ENCODE peak calls at places on chromosomes 12 and 14, in six cellular contexts. V, M, A, L, Z and B are unnamed samples. For H3K4me1, the result is how much of the 10 kb centered on the place peaks cover.

GRCh38 chr12:100024974-100025555 is 40.3 kb upstream of the ANKS1B start:
- DNase-seq in V (no peak), M (no peak), A (no peak), Z (no peak), L (no peak), B (no peak)

GRCh38 chr12:67910360-67911292 is 78.6 kb upstream of the IFNG-AS1 start:
- DNase-seq in M (no peak), A (no peak), Z (peak), V (peak), L (no peak), B (no peak)

GRCh38 chr14:35883677-35884293 is 57.6 kb downstream of the BRMS1L start:
- DNase-seq in A (peak), L (no peak), V (peak), Z (peak), M (no peak), B (peak)

GRCh38 chr12:111643428-111643826 is 42.3 kb downstream of the BRAP start:
- DNase-seq in Z (peak), M (peak), A (peak), L (no peak), V (peak), B (no peak)

GRCh38 chr14:87133073-87133815 is 859.7 kb downstream of the GALC start:
- DNase-seq in V (peak), A (no peak), Z (no peak), L (no peak), M (no peak), B (no peak)

GRCh38 chr12:33977887-33978286 is 44.4 kb upstream of the ALG10 start:
- DNase-seq in V (no peak), L (no peak), M (no peak), A (no peak), Z (no peak), B (no peak)

GRCh38 chr14:54976316-54976715 is 50.6 kb downstream of the WDHD1 start:
- DNase-seq in M (no peak), V (peak), L (no peak), A (no peak), Z (peak), B (no peak)

GRCh38 chr12:52580496-52580895 is 6.9 kb upstream of the KRT74 start:
- DNase-seq in V (no peak), Z (no peak), M (no peak), L (no peak), A (no peak), B (no peak)

GRCh38 chr14:76293923-76294322 is 82.0 kb upstream of the ESRRB start:
- DNase-seq in L (no peak), A (peak), V (no peak), Z (no peak), M (peak), B (no peak)

GRCh38 chr14:52328286-52328685 is 14.2 kb downstream of the PTGER2 start:
- DNase-seq in V (peak), A (no peak), M (no peak), L (no peak), Z (peak), B (no peak)

GRCh38 chr14:104445832-104446381 is 133.7 kb upstream of the C14orf180 start:
- DNase-seq in L (no peak), Z (no peak), M (no peak), A (no peak), V (no peak), B (no peak)

GRCh38 chr12:87253157-87253556 is 776.0 kb downstream of the C12orf50 start:
- DNase-seq in Z (peak), V (peak), A (peak), L (no peak), M (peak), B (no peak)

GRCh38 chr12:127145543-127145928 is 1121.4 kb upstream of the TMEM132C start:
- DNase-seq in V (no peak), M (no peak), A (no peak), Z (no peak), L (no peak), B (no peak)

GRCh38 chr14:103522028-103522581 is 525 bp downstream of the CKB start:
- DNase-seq in A (no peak), Z (no peak), L (peak), M (peak), V (no peak), B (no peak)

GRCh38 chr12:49933793-49934192 is 16.7 kb upstream of the AQP2 start:
- DNase-seq in L (no peak), A (no peak), M (no peak), V (peak), Z (peak), B (no peak)

GRCh38 chr12:106585237-106585834 is 2.5 kb downstream of the RFX4 start:
- DNase-seq in V (no peak), A (no peak), L (no peak), Z (no peak), M (no peak), B (no peak)

GRCh38 chr12:5689773-5690172 is 255.3 kb downstream of the ANO2 start:
- DNase-seq in A (no peak), M (no peak), V (no peak), L (no peak), Z (no peak), B (no peak)

GRCh38 chr12:6949063-6949594 is 2.0 kb upstream of the PTPN6 start:
- DNase-seq in V (no peak), A (no peak), L (peak), Z (no peak), M (peak), B (peak)

GRCh38 chr12:47267571-47267970 is 187.8 kb upstream of the AMIGO2 start:
- DNase-seq in Z (no peak), A (no peak), M (no peak), L (no peak), V (peak), B (no peak)

GRCh38 chr12:25924535-25925001 is 33.9 kb upstream of the RASSF8 start:
- DNase-seq in Z (no peak), V (no peak), A (no peak), L (no peak), M (no peak), B (no peak)

GRCh38 chr14:36663404-36664321 is 2.0 kb downstream of the PAX9 start:
- DNase-seq in Z (no peak), V (peak), A (no peak), M (peak), L (no peak), B (no peak)

GRCh38 chr14:22226381-22226780 is 362.6 kb downstream of the DAD1 start:
- DNase-seq in M (no peak), V (peak), A (no peak), L (no peak), Z (no peak), B (peak)

GRCh38 chr14:68544150-68544892 is 248.5 kb downstream of the ZFP36L1 start:
- DNase-seq in L (peak), M (peak), A (peak), Z (peak), V (peak), B (no peak)

GRCh38 chr12:52342781-52343490 is 21.7 kb upstream of the KRT83 start:
- DNase-seq in M (no peak), L (no peak), V (no peak), A (no peak), Z (no peak), B (no peak)

GRCh38 chr12:29616664-29617409 is 119.4 kb upstream of the OVCH1 start:
- DNase-seq in Z (peak), A (no peak), M (no peak), V (peak), L (no peak), B (no peak)

GRCh38 chr12:7915911-7916403 is 20.0 kb downstream of the SLC2A3 start:
- DNase-seq in V (peak), M (no peak), Z (peak), A (no peak), L (no peak), B (no peak)

GRCh38 chr14:91889477-91890211 is 22.3 kb upstream of the TC2N start:
- DNase-seq in Z (no peak), M (peak), V (no peak), A (peak), L (peak), B (no peak)

GRCh38 chr12:124835652-124836410 is 27.8 kb downstream of the SCARB1 start:
- DNase-seq in A (no peak), Z (no peak), M (no peak), V (no peak), L (no peak), B (no peak)

DNA sequence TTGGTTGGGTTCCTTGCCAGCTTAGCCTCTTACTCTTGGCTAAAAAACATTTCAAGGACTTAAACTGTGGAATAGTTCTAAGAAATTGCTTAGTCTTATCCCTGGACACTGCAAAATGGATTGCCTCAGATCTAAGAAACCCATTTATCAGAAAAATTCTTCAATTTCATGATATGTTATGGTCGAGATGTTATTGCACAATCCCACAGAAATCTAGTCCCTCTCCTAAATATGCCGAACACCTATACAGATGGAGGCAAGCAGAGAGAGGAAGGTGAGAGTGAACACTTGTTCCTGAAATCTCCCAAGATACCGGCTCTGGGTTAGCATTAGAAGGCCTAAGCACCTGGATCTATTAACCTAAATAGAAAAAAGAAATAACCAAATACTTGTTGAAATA is 267.2 kb downstream of the PAWR start:
- DNase-seq in Z (no peak), M (no peak), L (no peak), V (no peak), A (no peak), B (no peak)
- H3K4me1 ChIP-seq in Z (under half), M (under half), L (under half), V (under half), A (under half), B (under half)

GRCh38 chr14:20801726-20802125 is 918 bp downstream of the RNASE1 start:
- DNase-seq in V (no peak), M (peak), A (peak), L (no peak), Z (peak), B (no peak)

GRCh38 chr14:20798932-20799331 is 3.7 kb downstream of the RNASE1 start:
- DNase-seq in L (no peak), V (no peak), A (no peak), M (no peak), Z (no peak), B (no peak)

GRCh38 chr14:20799955-20800544 is 2.6 kb downstream of the RNASE1 start:
- DNase-seq in L (peak), V (no peak), M (no peak), Z (peak), A (no peak), B (no peak)

GRCh38 chr14:20798318-20798717 is 4.3 kb downstream of the RNASE1 start:
- DNase-seq in M (no peak), V (no peak), Z (no peak), A (no peak), L (no peak), B (no peak)

GRCh38 chr14:20799444-20799843 is 3.2 kb downstream of the RNASE1 start:
- DNase-seq in L (no peak), V (no peak), M (no peak), Z (peak), A (no peak), B (no peak)
- H3K4me3 ChIP-seq in L (no peak), V (no peak), M (peak), Z (peak), A (no peak), B (no peak)

GRCh38 chr12:1795785-1796514 is 24.4 kb upstream of the LRTM2 start:
- DNase-seq in Z (peak), M (peak), L (peak), V (peak), A (peak), B (peak)
- H3K27ac ChIP-seq in Z (no peak), M (peak), L (no peak), V (no peak), A (peak), B (peak)

DNA sequence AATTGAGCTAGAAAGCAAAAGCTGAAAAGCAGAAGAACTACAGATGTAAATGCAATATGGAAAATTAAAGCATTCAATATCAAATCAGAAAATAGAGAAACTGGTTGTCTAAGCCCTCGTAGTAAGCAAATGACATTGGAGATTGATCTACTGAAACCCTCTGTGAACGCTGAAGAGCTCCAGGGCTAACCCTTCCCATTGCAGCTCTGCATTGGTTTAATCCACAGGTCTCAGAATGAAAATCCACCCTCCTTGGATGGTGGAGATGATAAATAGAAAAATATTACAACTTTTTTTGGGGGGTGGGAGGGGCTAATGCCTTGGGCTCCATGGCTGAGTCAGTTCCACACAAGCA is 40.5 kb downstream of the CORO1C start:
- DNase-seq in M (no peak), A (no peak), V (no peak), L (no peak), Z (no peak), B (no peak)
- H3K4me1 ChIP-seq in M (under half), A (under half), V (under half), L (under half), Z (half or more), B (under half)

GRCh38 chr12:120438495-120439198 is 734 bp downstream of the COX6A1 start:
- DNase-seq in L (no peak), A (no peak), M (no peak), Z (no peak), V (no peak), B (no peak)

GRCh38 chr12:120444676-120445075 is 1.5 kb downstream of the TRIAP1 start:
- DNase-seq in Z (no peak), M (no peak), L (no peak), A (no peak), V (no peak), B (no peak)

GRCh38 chr12:120437735-120438494 is at the start of gene COX6A1:
- DNase-seq in A (peak), Z (peak), V (peak), L (peak), M (peak), B (peak)

DNA sequence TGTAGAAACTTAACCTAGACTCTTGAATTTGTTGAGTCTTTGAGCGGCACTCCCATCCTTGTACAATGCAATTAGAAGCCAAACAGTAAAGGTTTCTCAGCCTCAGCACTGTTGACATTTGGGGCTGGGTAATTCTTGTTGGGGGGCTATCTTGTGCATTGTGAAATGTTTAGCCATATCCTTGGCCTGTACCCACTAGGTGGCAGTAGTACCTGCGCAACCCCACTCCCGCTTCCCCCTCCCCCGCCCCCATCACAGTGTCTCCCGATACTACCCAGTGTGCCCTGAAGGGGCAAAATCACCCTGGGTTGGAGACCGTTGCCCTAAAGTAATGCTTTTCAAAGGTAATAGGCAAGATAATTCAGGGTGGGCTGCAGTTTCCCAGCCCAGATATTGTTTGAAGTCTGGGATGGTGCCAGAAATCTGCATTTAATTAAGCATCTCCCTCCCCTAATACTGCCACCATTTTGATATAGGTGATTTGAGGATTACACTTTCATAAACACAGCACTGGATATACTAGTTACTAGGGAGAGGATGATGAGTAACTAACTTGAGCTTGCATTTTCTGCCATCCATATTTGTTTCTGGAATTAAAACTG is 1.8 kb downstream of the COX6A1 start:
- DNase-seq in M (peak), L (no peak), V (peak), A (peak), Z (peak), B (peak)
- H3K4me3 ChIP-seq in M (no peak), L (no peak), V (no peak), A (no peak), Z (no peak), B (peak)

GRCh38 chr14:64198486-64198885 is 95.7 kb downstream of the ESR2 start:
- DNase-seq in L (no peak), M (no peak), Z (no peak), V (no peak), A (no peak), B (no peak)
- H3K27ac ChIP-seq in L (no peak), M (no peak), Z (peak), V (no peak), A (no peak), B (no peak)

DNA sequence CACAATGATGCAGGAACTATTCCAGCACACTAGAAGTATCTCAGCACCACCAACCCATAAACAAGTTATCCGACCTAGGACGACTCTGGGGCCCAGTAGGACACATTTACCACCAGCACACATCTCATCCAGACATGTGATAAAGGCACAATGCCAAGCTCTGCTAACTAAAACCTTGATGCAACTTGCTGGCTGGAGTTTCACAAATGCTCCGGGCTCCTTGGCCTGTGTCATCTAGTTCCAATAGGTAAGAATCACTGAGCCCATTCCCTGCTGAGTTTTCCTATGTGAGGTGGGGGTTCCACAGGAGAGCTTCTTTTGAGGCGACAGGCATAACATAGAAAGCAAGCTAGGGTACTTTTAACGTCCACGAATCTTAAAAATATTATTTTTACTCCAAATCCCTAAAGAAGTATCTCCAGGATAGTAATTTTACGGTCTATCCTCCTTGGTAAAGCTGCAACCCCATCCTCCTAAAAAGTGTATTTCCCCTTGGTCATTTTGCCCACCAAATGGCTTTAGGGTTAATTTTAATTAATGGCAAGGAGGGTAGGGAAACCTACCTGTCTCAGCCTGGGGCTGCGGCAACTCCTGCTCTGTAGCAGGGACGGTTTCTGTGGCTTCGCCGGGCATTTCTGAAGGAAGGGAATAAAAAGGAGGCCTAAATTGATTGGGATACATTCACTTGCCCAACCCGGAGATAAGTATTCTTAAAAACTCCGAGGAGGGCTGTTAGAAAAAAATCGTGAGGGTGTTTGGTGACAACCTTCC is 1.0 kb downstream of the NACA start:
- DNase-seq in A (peak), M (peak), V (peak), Z (peak), L (no peak), B (no peak)
- H3K4me1 ChIP-seq in A (half or more), M (under half), V (under half), Z (under half), L (under half), B (half or more)

DNA sequence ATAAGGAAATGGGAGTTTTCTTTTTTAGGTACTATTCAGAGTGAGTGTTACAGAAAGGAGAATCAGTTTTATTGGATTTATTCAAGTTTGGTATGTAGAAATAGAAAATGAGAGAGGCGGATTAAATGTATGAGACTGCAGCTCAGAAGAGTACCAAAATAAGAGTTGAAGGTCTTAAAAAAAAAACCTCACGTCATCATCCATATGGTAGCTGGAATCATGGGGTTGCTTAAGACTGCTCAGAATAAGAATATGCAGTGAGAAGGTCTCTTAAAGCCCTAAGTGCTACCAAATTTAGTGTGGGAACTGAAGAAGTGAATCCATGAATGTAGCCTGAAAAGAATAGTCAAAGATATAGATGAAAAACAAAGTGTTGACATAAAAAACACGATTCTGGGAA is 825.5 kb upstream of the SEL1L start:
- DNase-seq in L (no peak), Z (no peak), A (no peak), M (no peak), V (no peak), B (no peak)
- H3K4me3 ChIP-seq in L (no peak), Z (no peak), A (no peak), M (no peak), V (no peak), B (no peak)